ENCODE peak calls at places on chromosomes 1 and 21, in four cellular contexts. F is H1, E is GM12878, O is K562. B is an unnamed sample.

GRCh38 chr1:3463891-3464648 is 9.6 kb downstream of the ARHGEF16 start:
- DNase-seq in F (no peak), O (no peak), E (no peak), B (no peak)

GRCh38 chr21:22120616-22121266 is 1122.5 kb downstream of the NCAM2 start:
- DNase-seq in O (peak), E (no peak), F (peak), B (no peak)

GRCh38 chr1:85351202-85351828 is 74.9 kb upstream of the BCL10 start:
- DNase-seq in E (no peak), F (no peak), O (no peak), B (no peak)

GRCh38 chr1:84086616-84087015 is 57.5 kb upstream of the PRKACB start:
- DNase-seq in O (no peak), F (no peak), E (no peak), B (no peak)

GRCh38 chr1:208332036-208332773 is 88.0 kb upstream of the PLXNA2 start:
- DNase-seq in F (no peak), O (no peak), E (no peak), B (no peak)

GRCh38 chr1:43438006-43438405 is 15.7 kb downstream of the HYI start:
- DNase-seq in O (no peak), E (no peak), F (no peak), B (no peak)

GRCh38 chr1:244801246-244801645 is 34.2 kb upstream of the COX20 start:
- DNase-seq in E (no peak), F (no peak), O (peak), B (peak)

GRCh38 chr1:181100015-181100905 is 11.8 kb downstream of the IER5 start:
- DNase-seq in E (no peak), O (no peak), F (no peak), B (peak)

GRCh38 chr1:34928865-34929496 is 469 bp downstream of the DLGAP3 start:
- DNase-seq in E (no peak), F (no peak), O (peak), B (no peak)

GRCh38 chr1:151286619-151287340 is 4.7 kb downstream of the ZNF687 start:
- DNase-seq in O (no peak), E (no peak), F (no peak), B (no peak)

GRCh38 chr1:151281225-151281968 is 702 bp upstream of the ZNF687 start:
- DNase-seq in E (peak), O (peak), F (peak), B (peak)

GRCh38 chr1:151284013-151284577 is 2.0 kb downstream of the ZNF687 start:
- DNase-seq in F (no peak), O (no peak), E (no peak), B (no peak)

GRCh38 chr1:151281969-151282882 is at the start of gene ZNF687:
- DNase-seq in O (peak), E (peak), F (peak), B (peak)

DNA sequence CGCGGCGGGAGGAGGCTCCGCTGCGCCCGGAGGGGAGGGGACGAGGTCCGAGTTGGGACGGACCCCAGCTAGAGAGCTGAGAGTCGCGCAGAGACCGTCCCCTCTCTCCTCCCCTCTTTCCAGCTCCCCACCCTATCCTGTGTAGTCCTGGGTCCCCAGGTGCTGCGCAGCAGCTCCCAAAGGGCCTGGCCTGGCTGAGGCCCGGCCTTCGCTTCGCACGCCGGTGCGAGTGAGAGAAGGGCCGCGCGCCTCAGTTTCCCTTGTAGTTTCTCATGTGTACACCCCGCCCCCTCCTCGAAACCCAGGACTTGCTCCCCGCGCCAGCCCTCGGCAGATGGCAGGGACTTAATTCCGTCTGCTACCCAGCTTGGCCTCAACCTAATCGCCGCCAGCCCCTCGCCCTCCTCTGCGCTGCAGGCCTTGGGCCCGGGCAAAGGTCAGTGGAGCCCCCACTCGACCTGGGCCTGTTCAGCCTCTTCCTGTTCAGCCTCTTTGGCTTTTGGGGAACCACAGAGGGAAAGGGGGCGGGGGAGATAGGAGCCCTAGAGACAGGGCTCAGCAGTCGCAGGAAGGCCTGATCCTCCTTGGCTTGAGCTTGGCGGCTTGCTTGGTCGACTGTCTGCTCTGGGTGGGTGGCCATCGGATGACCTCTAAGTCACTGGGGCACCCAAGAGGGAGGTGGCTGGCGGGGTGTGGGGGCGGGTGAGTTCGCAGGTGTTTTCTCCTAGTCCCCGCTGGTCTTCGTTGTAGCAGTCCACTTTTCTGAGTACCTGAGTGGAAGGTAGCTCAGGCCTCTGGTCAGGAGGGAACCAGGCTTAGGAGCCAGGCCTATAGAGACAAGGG is 1.0 kb downstream of the ZNF687 start:
- DNase-seq in O (peak), E (no peak), F (peak), B (peak)
- TF ChIP-seq BRCA1 in O (no peak), E (no peak), F (no peak), B (no peak)

DNA sequence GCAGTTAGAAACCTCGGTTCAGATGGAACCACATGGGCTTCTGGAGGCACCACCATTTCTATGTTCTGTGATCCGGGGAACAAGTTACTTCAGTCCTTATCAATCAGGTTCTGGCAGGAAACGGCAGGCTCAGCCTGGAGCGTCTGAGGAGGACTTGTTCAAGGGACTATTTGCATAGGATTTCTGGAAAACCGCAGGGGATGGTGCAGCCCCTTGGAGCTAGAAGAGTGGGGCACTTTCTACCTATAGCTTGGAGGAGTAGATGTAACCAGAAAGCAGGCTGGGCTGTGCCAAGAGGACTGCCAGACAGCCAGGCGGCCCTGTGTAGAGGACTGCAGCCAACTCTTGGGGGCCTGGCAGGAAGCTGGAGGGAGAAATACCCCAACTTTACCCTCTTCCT is 12.4 kb downstream of the IGSF21 start:
- DNase-seq in O (no peak), F (no peak), E (no peak), B (no peak)
- TF ChIP-seq YY1 in O (no peak), F (no peak), E (no peak), B (no peak)

DNA sequence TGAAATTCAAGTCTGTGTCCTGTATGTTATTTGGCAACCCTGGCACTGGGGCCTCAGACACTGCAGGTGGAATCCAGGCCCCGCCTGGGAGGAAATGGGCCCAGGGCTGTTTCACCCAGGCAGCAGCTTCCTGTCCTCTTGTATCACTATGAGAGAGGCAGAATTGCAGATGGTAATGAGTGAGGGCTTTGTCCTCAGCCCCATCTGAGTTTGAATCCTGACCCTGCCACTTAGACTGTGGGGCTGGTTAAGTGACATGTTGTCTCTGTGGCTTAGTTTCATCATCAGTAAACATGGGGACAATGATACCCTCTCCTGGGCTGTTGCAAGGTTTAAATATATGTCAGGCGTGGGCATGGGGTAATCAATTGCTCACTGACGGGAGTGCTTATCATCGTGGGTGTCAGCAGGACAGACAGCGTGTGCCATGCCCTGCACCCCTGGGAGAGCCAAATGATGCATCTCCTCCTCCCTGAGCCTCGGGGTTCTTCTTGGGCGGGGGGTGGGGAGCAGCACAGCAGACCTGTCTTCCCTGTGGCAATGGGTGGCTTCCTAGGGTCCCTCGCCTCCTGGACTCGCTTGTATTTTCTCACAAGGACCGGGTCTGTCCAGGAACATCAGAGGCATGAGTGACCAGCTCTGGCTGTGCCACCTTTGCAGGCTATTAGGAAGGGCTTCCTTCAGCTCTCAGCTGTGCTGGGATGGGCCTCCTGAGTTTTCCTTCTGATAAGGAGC is 42.1 kb downstream of the ARHGEF10L start:
- DNase-seq in O (no peak), F (no peak), E (no peak), B (peak)
- TF ChIP-seq BRCA1 in O (no peak), F (no peak), E (no peak), B (no peak)

DNA sequence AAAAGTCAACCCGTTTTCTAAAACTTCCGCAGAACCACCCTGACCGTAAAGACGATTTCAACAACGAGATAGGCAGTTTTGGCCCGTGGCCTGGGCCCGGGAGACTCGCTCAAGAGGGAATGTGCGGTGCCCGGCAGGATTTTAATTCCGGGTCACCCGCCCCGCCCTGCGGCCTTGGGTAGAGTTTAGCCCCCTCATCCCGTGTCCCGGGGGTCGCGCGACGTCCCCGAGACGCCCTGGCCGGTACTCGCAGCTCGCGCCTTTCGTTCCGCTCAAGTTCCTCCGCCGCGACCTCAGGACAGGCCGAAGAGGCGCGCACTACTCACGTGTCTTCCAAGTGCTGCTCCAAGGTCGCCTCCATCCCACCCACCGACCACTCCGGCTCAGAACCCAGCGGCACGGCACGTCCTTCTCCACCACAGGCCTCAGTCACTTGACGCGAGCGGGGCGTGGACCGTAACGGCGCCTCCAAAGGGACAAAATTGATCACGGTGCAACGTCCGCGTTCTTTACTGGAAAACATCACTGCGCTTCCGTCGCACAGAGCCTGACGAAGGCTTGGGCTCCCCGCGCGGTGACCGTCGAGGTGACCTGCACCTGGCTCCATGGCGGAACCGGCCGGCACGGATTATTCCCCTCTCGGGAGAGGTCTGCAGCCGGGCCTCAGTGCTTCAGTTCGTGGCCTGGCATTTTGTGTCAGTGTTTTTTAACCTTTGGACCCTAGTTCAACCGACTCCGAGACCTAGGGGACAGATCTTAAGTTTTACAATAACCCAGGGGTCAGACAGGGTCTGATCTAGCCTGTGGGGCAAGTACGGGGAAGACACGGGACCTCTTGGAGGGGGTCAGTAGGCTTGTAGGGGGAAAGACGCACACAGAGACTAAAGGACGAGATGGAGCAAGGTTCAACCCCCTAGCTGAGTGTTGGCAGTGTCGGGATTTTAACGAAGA is at the start of gene LAMTOR5:
- DNase-seq in O (peak), E (peak), F (peak), B (peak)
- TF ChIP-seq YY1 in O (peak), E (peak), F (peak), B (peak)

DNA sequence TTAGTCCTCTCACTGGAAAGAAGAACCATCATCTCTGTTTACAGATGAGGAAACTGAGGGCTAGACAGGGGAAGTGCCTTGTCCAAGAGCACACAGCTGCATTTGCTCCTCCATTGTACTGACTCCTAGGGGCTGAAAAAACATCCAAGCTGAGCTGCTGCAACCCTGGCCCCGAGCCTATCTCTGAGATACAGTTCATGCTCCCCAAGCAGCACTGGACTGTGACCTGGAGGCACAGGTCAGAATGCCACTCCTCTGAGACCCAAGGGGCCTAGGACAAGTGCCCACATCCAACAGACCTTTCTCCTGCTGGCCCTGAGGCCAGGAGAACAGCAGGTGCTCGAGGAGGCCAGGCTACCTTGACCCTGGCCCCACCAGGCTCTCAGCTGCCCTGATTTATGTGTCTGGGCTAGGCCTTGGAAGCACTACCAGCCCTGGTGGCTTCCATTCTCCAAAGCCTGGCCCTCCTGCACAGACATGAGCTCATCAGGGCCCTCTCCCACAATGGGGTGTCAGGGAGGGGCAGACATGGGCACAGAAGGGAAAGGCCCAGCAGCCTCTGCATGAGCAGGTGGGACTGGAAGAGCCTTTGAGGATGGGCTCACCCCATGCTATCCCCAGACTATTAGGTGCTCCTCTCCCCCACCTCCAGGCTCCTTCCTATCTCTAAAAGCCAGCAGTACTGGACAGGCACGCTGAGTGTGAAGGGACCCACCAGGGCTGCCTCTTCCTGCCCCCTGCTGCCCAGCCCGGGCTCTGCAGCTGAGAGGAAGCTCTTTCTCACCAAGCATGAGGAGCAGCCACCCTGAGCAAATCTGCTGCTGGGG is 18.9 kb downstream of the ADGRB2 start:
- DNase-seq in F (peak), E (no peak), O (peak), B (peak)
- TF ChIP-seq BRCA1 in F (no peak), E (no peak), O (no peak), B (no peak)

GRCh38 chr1:147598631-147599361 is 57.5 kb downstream of the BCL9 start:
- DNase-seq in O (peak), E (no peak), F (peak), B (no peak)

GRCh38 chr1:147600119-147601111 is 59.1 kb downstream of the BCL9 start:
- DNase-seq in E (no peak), F (no peak), O (peak), B (peak)

GRCh38 chr1:147591993-147592392 is 50.7 kb downstream of the BCL9 start:
- DNase-seq in F (no peak), E (no peak), O (no peak), B (no peak)

GRCh38 chr1:147599362-147600118 is 58.2 kb downstream of the BCL9 start:
- DNase-seq in F (peak), E (peak), O (peak), B (peak)

DNA sequence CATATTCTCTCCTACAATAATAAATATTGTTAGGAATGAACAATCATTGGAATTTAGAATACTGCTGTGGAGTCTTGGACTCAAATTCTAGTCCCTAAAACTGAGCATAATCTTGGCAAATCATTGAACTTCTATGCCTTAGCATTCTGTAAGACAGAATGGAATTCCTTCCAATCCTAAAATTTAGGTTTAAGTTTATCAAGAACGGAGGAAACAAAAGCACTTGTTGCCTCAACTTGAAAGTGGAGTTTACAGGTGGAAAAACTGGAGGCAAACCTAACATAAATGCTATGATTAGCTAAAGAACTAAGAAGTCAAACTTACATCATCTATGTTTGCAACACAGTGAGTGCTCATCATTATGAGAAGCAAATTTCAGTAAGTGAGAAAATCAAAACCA is 55.7 kb downstream of the BCL9 start:
- DNase-seq in E (no peak), O (no peak), F (no peak), B (no peak)
- TF ChIP-seq YY1 in E (no peak), O (no peak), F (no peak), B (no peak)

B was measured in HepG2.